ENCODE peak calls at places on chromosomes 1 and 21, in five cellular contexts. One of them, this sample, is unnamed.

GRCh38 chr1:34831721-34832246 is 27.8 kb downstream of the SMIM12 start:
- DNase-seq in ELR: no peak
- DNase-seq in CD4-positive, alpha-beta memory T cell: no peak
- DNase-seq in stimulated activated CD8-positive, alpha-beta memory T cell treated with anti-CD3 and anti-CD28 coated beads, Interleukin-7, amount 100 ng/mL, for 1 hour: no peak
- DNase-seq in hippocampal formation: no peak
- DNase-seq in this sample: no peak

GRCh38 chr1:243791586-243792267 is 58.3 kb downstream of the AKT3 start:
- DNase-seq in ELR: no peak
- DNase-seq in CD4-positive, alpha-beta memory T cell: no peak
- DNase-seq in stimulated activated CD8-positive, alpha-beta memory T cell treated with anti-CD3 and anti-CD28 coated beads, Interleukin-7, amount 100 ng/mL, for 1 hour: no peak
- DNase-seq in hippocampal formation: peak; percentile 31
- DNase-seq in this sample: no peak

GRCh38 chr1:170360601-170361000 is 171.4 kb upstream of the GORAB start:
- DNase-seq in ELR: no peak
- DNase-seq in CD4-positive, alpha-beta memory T cell: no peak
- DNase-seq in stimulated activated CD8-positive, alpha-beta memory T cell treated with anti-CD3 and anti-CD28 coated beads, Interleukin-7, amount 100 ng/mL, for 1 hour: no peak
- DNase-seq in hippocampal formation: no peak
- DNase-seq in this sample: no peak

GRCh38 chr1:183926978-183927377 is 110.5 kb downstream of the COLGALT2 start:
- DNase-seq in ELR: peak; percentile 25
- DNase-seq in CD4-positive, alpha-beta memory T cell: no peak
- DNase-seq in stimulated activated CD8-positive, alpha-beta memory T cell treated with anti-CD3 and anti-CD28 coated beads, Interleukin-7, amount 100 ng/mL, for 1 hour: no peak
- DNase-seq in hippocampal formation: no peak
- DNase-seq in this sample: no peak

GRCh38 chr1:20153000-20153418 is 13.9 kb downstream of the PLA2G2F start:
- DNase-seq in ELR: no peak
- DNase-seq in CD4-positive, alpha-beta memory T cell: no peak
- DNase-seq in stimulated activated CD8-positive, alpha-beta memory T cell treated with anti-CD3 and anti-CD28 coated beads, Interleukin-7, amount 100 ng/mL, for 1 hour: no peak
- DNase-seq in hippocampal formation: peak; percentile 43
- DNase-seq in this sample: no peak

GRCh38 chr21:34235514-34235913 is 128.3 kb upstream of the KCNE2 start:
- DNase-seq in ELR: no peak
- DNase-seq in CD4-positive, alpha-beta memory T cell: no peak
- DNase-seq in stimulated activated CD8-positive, alpha-beta memory T cell treated with anti-CD3 and anti-CD28 coated beads, Interleukin-7, amount 100 ng/mL, for 1 hour: no peak
- DNase-seq in hippocampal formation: no peak
- DNase-seq in this sample: no peak

GRCh38 chr21:41418956-41419680 is 6.9 kb upstream of the MX1 start:
- DNase-seq in ELR: no peak
- DNase-seq in CD4-positive, alpha-beta memory T cell: no peak
- DNase-seq in stimulated activated CD8-positive, alpha-beta memory T cell treated with anti-CD3 and anti-CD28 coated beads, Interleukin-7, amount 100 ng/mL, for 1 hour: no peak
- DNase-seq in hippocampal formation: no peak
- DNase-seq in this sample: no peak

GRCh38 chr21:15722591-15723324 is 7.0 kb upstream of the USP25 start:
- DNase-seq in ELR: no peak
- DNase-seq in CD4-positive, alpha-beta memory T cell: no peak
- DNase-seq in stimulated activated CD8-positive, alpha-beta memory T cell treated with anti-CD3 and anti-CD28 coated beads, Interleukin-7, amount 100 ng/mL, for 1 hour: no peak
- DNase-seq in hippocampal formation: no peak
- DNase-seq in this sample: no peak

GRCh38 chr21:17554619-17555472 is 42.0 kb downstream of the CXADR start:
- DNase-seq in ELR: peak; percentile 31
- DNase-seq in CD4-positive, alpha-beta memory T cell: no peak
- DNase-seq in stimulated activated CD8-positive, alpha-beta memory T cell treated with anti-CD3 and anti-CD28 coated beads, Interleukin-7, amount 100 ng/mL, for 1 hour: no peak
- DNase-seq in hippocampal formation: peak; percentile 77
- DNase-seq in this sample: no peak

GRCh38 chr1:206000641-206001339 is 2.4 kb downstream of the RAB7B start:
- DNase-seq in ELR: peak; percentile 80
- DNase-seq in CD4-positive, alpha-beta memory T cell: no peak
- DNase-seq in stimulated activated CD8-positive, alpha-beta memory T cell treated with anti-CD3 and anti-CD28 coated beads, Interleukin-7, amount 100 ng/mL, for 1 hour: no peak
- DNase-seq in hippocampal formation: no peak
- DNase-seq in this sample: no peak

GRCh38 chr21:44838038-44838895 is 20.4 kb upstream of the SUMO3 start:
- DNase-seq in ELR: no peak
- DNase-seq in CD4-positive, alpha-beta memory T cell: no peak
- DNase-seq in stimulated activated CD8-positive, alpha-beta memory T cell treated with anti-CD3 and anti-CD28 coated beads, Interleukin-7, amount 100 ng/mL, for 1 hour: no peak
- DNase-seq in hippocampal formation: no peak
- DNase-seq in this sample: no peak

GRCh38 chr1:21681426-21681825 is 12.3 kb upstream of the RAP1GAP start:
- DNase-seq in ELR: no peak
- DNase-seq in CD4-positive, alpha-beta memory T cell: no peak
- DNase-seq in stimulated activated CD8-positive, alpha-beta memory T cell treated with anti-CD3 and anti-CD28 coated beads, Interleukin-7, amount 100 ng/mL, for 1 hour: no peak
- DNase-seq in hippocampal formation: no peak
- DNase-seq in this sample: no peak

GRCh38 chr1:118918230-118918939 is 69.8 kb downstream of the TBX15 start:
- DNase-seq in ELR: no peak
- DNase-seq in CD4-positive, alpha-beta memory T cell: no peak
- DNase-seq in stimulated activated CD8-positive, alpha-beta memory T cell treated with anti-CD3 and anti-CD28 coated beads, Interleukin-7, amount 100 ng/mL, for 1 hour: no peak
- DNase-seq in hippocampal formation: no peak
- DNase-seq in this sample: no peak

GRCh38 chr1:204885288-204885711 is 14.6 kb downstream of the NFASC start:
- DNase-seq in ELR: no peak
- DNase-seq in CD4-positive, alpha-beta memory T cell: no peak
- DNase-seq in stimulated activated CD8-positive, alpha-beta memory T cell treated with anti-CD3 and anti-CD28 coated beads, Interleukin-7, amount 100 ng/mL, for 1 hour: no peak
- DNase-seq in hippocampal formation: peak; percentile 74
- DNase-seq in this sample: no peak

GRCh38 chr1:146036990-146037646 is 15.6 kb upstream of the HJV start:
- DNase-seq in ELR: peak; percentile 92
- DNase-seq in CD4-positive, alpha-beta memory T cell: peak; percentile 82
- DNase-seq in stimulated activated CD8-positive, alpha-beta memory T cell treated with anti-CD3 and anti-CD28 coated beads, Interleukin-7, amount 100 ng/mL, for 1 hour: no peak
- DNase-seq in hippocampal formation: peak; percentile 86
- DNase-seq in this sample: no peak

GRCh38 chr1:165894591-165894990 is 67.2 kb downstream of the UCK2 start:
- DNase-seq in ELR: peak; percentile 41
- DNase-seq in CD4-positive, alpha-beta memory T cell: no peak
- DNase-seq in stimulated activated CD8-positive, alpha-beta memory T cell treated with anti-CD3 and anti-CD28 coated beads, Interleukin-7, amount 100 ng/mL, for 1 hour: no peak
- DNase-seq in hippocampal formation: no peak
- DNase-seq in this sample: no peak

GRCh38 chr1:55375617-55376258 is 160.6 kb upstream of the USP24 start:
- DNase-seq in ELR: peak; percentile 69
- DNase-seq in CD4-positive, alpha-beta memory T cell: peak; percentile 13
- DNase-seq in stimulated activated CD8-positive, alpha-beta memory T cell treated with anti-CD3 and anti-CD28 coated beads, Interleukin-7, amount 100 ng/mL, for 1 hour: no peak
- DNase-seq in hippocampal formation: peak; percentile 23
- DNase-seq in this sample: peak; percentile 32